ENCODE peak calls at places on chromosome 3, in eight cellular contexts. One of them, this sample, is unnamed.

GRCh38 chr3:99499235-99499798 is 139.1 kb upstream of the COL8A1 start:
- DNase-seq in body of pancreas: no peak
- DNase-seq in sigmoid colon: no peak
- DNase-seq in aorta: no peak
- DNase-seq in CD8-positive, alpha-beta T cell: no peak
- DNase-seq in CD8-positive, alpha-beta memory T cell: no peak
- DNase-seq in breast epithelium: no peak
- DNase-seq in Peyer's patch: no peak
- DNase-seq in this sample: peak

GRCh38 chr3:81823882-81824395 is 62.5 kb upstream of the GBE1 start:
- DNase-seq in CD8-positive, alpha-beta T cell: no peak
- DNase-seq in CD8-positive, alpha-beta memory T cell: no peak
- DNase-seq in aorta: no peak
- DNase-seq in body of pancreas: no peak
- DNase-seq in sigmoid colon: no peak
- DNase-seq in breast epithelium: no peak
- DNase-seq in Peyer's patch: no peak
- DNase-seq in this sample: peak

GRCh38 chr3:37367436-37367835 is 193.1 kb upstream of the LRRFIP2 start:
- DNase-seq in body of pancreas: no peak
- DNase-seq in CD8-positive, alpha-beta T cell: no peak
- DNase-seq in CD8-positive, alpha-beta memory T cell: no peak
- DNase-seq in breast epithelium: no peak
- DNase-seq in sigmoid colon: no peak
- DNase-seq in aorta: no peak
- DNase-seq in Peyer's patch: no peak
- DNase-seq in this sample: no peak

GRCh38 chr3:23608650-23609049 is 197.1 kb upstream of the UBE2E1 start:
- DNase-seq in Peyer's patch: no peak
- DNase-seq in breast epithelium: no peak
- DNase-seq in sigmoid colon: no peak
- DNase-seq in body of pancreas: no peak
- DNase-seq in CD8-positive, alpha-beta T cell: no peak
- DNase-seq in aorta: no peak
- DNase-seq in CD8-positive, alpha-beta memory T cell: no peak
- DNase-seq in this sample: no peak

GRCh38 chr3:160473978-160474377 is 24.4 kb upstream of the TRIM59 start:
- DNase-seq in Peyer's patch: no peak
- DNase-seq in body of pancreas: no peak
- DNase-seq in sigmoid colon: no peak
- DNase-seq in CD8-positive, alpha-beta T cell: no peak
- DNase-seq in breast epithelium: no peak
- DNase-seq in aorta: no peak
- DNase-seq in CD8-positive, alpha-beta memory T cell: no peak
- DNase-seq in this sample: no peak

GRCh38 chr3:27653803-27654558 is 68.1 kb downstream of the EOMES start:
- DNase-seq in aorta: no peak
- DNase-seq in sigmoid colon: no peak
- DNase-seq in Peyer's patch: no peak
- DNase-seq in CD8-positive, alpha-beta memory T cell: no peak
- DNase-seq in body of pancreas: no peak
- DNase-seq in breast epithelium: no peak
- DNase-seq in CD8-positive, alpha-beta T cell: no peak
- DNase-seq in this sample: no peak

GRCh38 chr3:38648659-38649499 is 608 bp downstream of the SCN5A start:
- DNase-seq in CD8-positive, alpha-beta memory T cell: no peak
- DNase-seq in breast epithelium: no peak
- DNase-seq in body of pancreas: no peak
- DNase-seq in aorta: no peak
- DNase-seq in sigmoid colon: peak
- DNase-seq in Peyer's patch: no peak
- DNase-seq in CD8-positive, alpha-beta T cell: no peak
- DNase-seq in this sample: no peak

GRCh38 chr3:151639096-151639740 is 94.5 kb upstream of the AADACL2 start:
- DNase-seq in sigmoid colon: no peak
- DNase-seq in CD8-positive, alpha-beta memory T cell: no peak
- DNase-seq in breast epithelium: no peak
- DNase-seq in CD8-positive, alpha-beta T cell: no peak
- DNase-seq in body of pancreas: no peak
- DNase-seq in Peyer's patch: peak
- DNase-seq in aorta: no peak
- DNase-seq in this sample: no peak

GRCh38 chr3:9402410-9403228 is 5.2 kb downstream of the SETD5 start:
- DNase-seq in breast epithelium: no peak
- DNase-seq in Peyer's patch: peak
- DNase-seq in CD8-positive, alpha-beta T cell: no peak
- DNase-seq in body of pancreas: peak
- DNase-seq in CD8-positive, alpha-beta memory T cell: no peak
- DNase-seq in aorta: no peak
- DNase-seq in sigmoid colon: no peak
- DNase-seq in this sample: no peak

GRCh38 chr3:46276497-46277099 is 34.3 kb downstream of the CCR3 start:
- DNase-seq in Peyer's patch: peak
- DNase-seq in aorta: peak
- DNase-seq in breast epithelium: no peak
- DNase-seq in body of pancreas: peak
- DNase-seq in CD8-positive, alpha-beta T cell: peak
- DNase-seq in CD8-positive, alpha-beta memory T cell: peak
- DNase-seq in sigmoid colon: peak
- DNase-seq in this sample: peak

GRCh38 chr3:95351158-95351557 is 1288.3 kb downstream of the NSUN3 start:
- DNase-seq in body of pancreas: no peak
- DNase-seq in Peyer's patch: no peak
- DNase-seq in breast epithelium: no peak
- DNase-seq in aorta: no peak
- DNase-seq in CD8-positive, alpha-beta T cell: no peak
- DNase-seq in sigmoid colon: no peak
- DNase-seq in CD8-positive, alpha-beta memory T cell: no peak
- DNase-seq in this sample: no peak

GRCh38 chr3:95354494-95354893 is 1291.6 kb downstream of the NSUN3 start:
- DNase-seq in Peyer's patch: no peak
- DNase-seq in aorta: no peak
- DNase-seq in CD8-positive, alpha-beta memory T cell: no peak
- DNase-seq in CD8-positive, alpha-beta T cell: no peak
- DNase-seq in breast epithelium: no peak
- DNase-seq in sigmoid colon: no peak
- DNase-seq in body of pancreas: no peak
- DNase-seq in this sample: no peak

DNA sequence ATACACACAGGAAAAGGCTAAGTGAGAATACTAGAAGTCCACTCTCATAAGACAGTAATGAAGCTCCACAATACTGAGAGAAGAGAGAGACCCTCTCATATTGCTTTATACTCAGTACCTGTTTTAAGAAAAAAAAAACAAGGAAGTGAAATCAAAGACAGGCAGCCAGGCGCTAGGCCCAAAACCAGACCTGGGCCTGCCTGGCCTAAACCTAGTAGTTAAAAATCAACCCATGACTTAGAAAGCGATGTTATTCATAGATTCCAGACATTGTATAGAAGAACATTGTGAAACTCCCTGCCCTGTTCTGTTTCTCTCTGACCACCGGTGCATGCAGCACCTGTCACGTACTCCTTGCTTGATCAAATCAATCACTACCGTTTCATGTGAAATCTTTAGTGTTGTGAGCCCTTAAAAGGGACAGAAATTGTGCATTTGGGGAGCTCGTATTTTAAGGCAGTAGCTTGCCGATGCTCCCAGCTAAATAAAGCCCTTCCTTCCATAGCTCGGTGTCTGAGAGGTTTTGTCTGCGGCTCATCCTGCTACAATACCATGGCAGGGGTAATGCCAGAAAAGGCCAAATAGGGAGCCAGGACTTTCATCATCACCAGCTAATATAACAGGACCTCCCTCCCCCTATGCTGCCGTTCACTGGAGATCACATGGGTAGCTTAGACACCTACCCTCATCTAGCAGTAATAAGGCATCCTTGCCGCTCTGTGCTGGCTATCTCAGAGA is 1294.1 kb downstream of the NSUN3 start:
- DNase-seq in CD8-positive, alpha-beta T cell: no peak
- DNase-seq in Peyer's patch: no peak
- DNase-seq in CD8-positive, alpha-beta memory T cell: no peak
- DNase-seq in aorta: no peak
- DNase-seq in breast epithelium: no peak
- DNase-seq in sigmoid colon: no peak
- DNase-seq in body of pancreas: no peak
- DNase-seq in this sample: no peak
- H3K27ac ChIP-seq in CD8-positive, alpha-beta T cell: no peak
- H3K27ac ChIP-seq in Peyer's patch: no peak
- H3K27ac ChIP-seq in CD8-positive, alpha-beta memory T cell: no peak
- H3K27ac ChIP-seq in aorta: no peak
- H3K27ac ChIP-seq in breast epithelium: no peak
- H3K27ac ChIP-seq in sigmoid colon: no peak
- H3K27ac ChIP-seq in body of pancreas: no peak
- H3K27ac ChIP-seq in this sample: no peak

GRCh38 chr3:123884993-123885392 is 861 bp upstream of the MYLK start:
- DNase-seq in CD8-positive, alpha-beta T cell: no peak
- DNase-seq in Peyer's patch: no peak
- DNase-seq in aorta: no peak
- DNase-seq in sigmoid colon: no peak
- DNase-seq in breast epithelium: no peak
- DNase-seq in CD8-positive, alpha-beta memory T cell: no peak
- DNase-seq in body of pancreas: no peak
- DNase-seq in this sample: no peak

GRCh38 chr3:123884258-123884831 is at the start of gene MYLK:
- DNase-seq in body of pancreas: peak
- DNase-seq in sigmoid colon: peak
- DNase-seq in CD8-positive, alpha-beta T cell: no peak
- DNase-seq in CD8-positive, alpha-beta memory T cell: no peak
- DNase-seq in breast epithelium: peak
- DNase-seq in aorta: peak
- DNase-seq in Peyer's patch: peak
- DNase-seq in this sample: peak

GRCh38 chr3:123883111-123883510 is 1.0 kb downstream of the MYLK start:
- DNase-seq in Peyer's patch: no peak
- DNase-seq in sigmoid colon: no peak
- DNase-seq in CD8-positive, alpha-beta T cell: no peak
- DNase-seq in aorta: no peak
- DNase-seq in CD8-positive, alpha-beta memory T cell: no peak
- DNase-seq in body of pancreas: no peak
- DNase-seq in breast epithelium: no peak
- DNase-seq in this sample: no peak

GRCh38 chr3:123881771-123882170 is 2.4 kb downstream of the MYLK start:
- DNase-seq in aorta: no peak
- DNase-seq in Peyer's patch: no peak
- DNase-seq in CD8-positive, alpha-beta memory T cell: no peak
- DNase-seq in CD8-positive, alpha-beta T cell: no peak
- DNase-seq in body of pancreas: no peak
- DNase-seq in sigmoid colon: no peak
- DNase-seq in breast epithelium: no peak
- DNase-seq in this sample: no peak

GRCh38 chr3:123883656-123884257 is 375 bp downstream of the MYLK start:
- DNase-seq in Peyer's patch: no peak
- DNase-seq in breast epithelium: peak
- DNase-seq in body of pancreas: peak
- DNase-seq in CD8-positive, alpha-beta T cell: no peak
- DNase-seq in aorta: peak
- DNase-seq in sigmoid colon: no peak
- DNase-seq in CD8-positive, alpha-beta memory T cell: no peak
- DNase-seq in this sample: no peak
- H3K4me3 ChIP-seq in Peyer's patch: peak
- H3K4me3 ChIP-seq in breast epithelium: peak
- H3K4me3 ChIP-seq in body of pancreas: peak
- H3K4me3 ChIP-seq in CD8-positive, alpha-beta T cell: no peak
- H3K4me3 ChIP-seq in aorta: peak
- H3K4me3 ChIP-seq in sigmoid colon: peak
- H3K4me3 ChIP-seq in CD8-positive, alpha-beta memory T cell: no peak
- H3K4me3 ChIP-seq in this sample: no peak

GRCh38 chr3:179348325-179349013 is 960 bp downstream of the MFN1 start:
- DNase-seq in body of pancreas: no peak
- DNase-seq in sigmoid colon: no peak
- DNase-seq in breast epithelium: no peak
- DNase-seq in Peyer's patch: no peak
- DNase-seq in CD8-positive, alpha-beta memory T cell: no peak
- DNase-seq in aorta: no peak
- DNase-seq in CD8-positive, alpha-beta T cell: no peak
- DNase-seq in this sample: peak
- H3K27ac ChIP-seq in body of pancreas: peak
- H3K27ac ChIP-seq in sigmoid colon: peak
- H3K27ac ChIP-seq in breast epithelium: peak
- H3K27ac ChIP-seq in Peyer's patch: peak
- H3K27ac ChIP-seq in CD8-positive, alpha-beta memory T cell: peak
- H3K27ac ChIP-seq in aorta: no peak
- H3K27ac ChIP-seq in CD8-positive, alpha-beta T cell: peak
- H3K27ac ChIP-seq in this sample: peak

GRCh38 chr3:142990706-142991105 is 10.7 kb upstream of the U2SURP start:
- DNase-seq in CD8-positive, alpha-beta memory T cell: no peak
- DNase-seq in Peyer's patch: no peak
- DNase-seq in breast epithelium: no peak
- DNase-seq in sigmoid colon: no peak
- DNase-seq in aorta: no peak
- DNase-seq in CD8-positive, alpha-beta T cell: no peak
- DNase-seq in body of pancreas: no peak
- DNase-seq in this sample: no peak

GRCh38 chr3:142983318-142983717 is 18.1 kb upstream of the U2SURP start:
- DNase-seq in CD8-positive, alpha-beta memory T cell: no peak
- DNase-seq in aorta: no peak
- DNase-seq in Peyer's patch: no peak
- DNase-seq in sigmoid colon: no peak
- DNase-seq in CD8-positive, alpha-beta T cell: no peak
- DNase-seq in breast epithelium: no peak
- DNase-seq in body of pancreas: no peak
- DNase-seq in this sample: no peak

GRCh38 chr3:142984255-142984654 is 17.1 kb upstream of the U2SURP start:
- DNase-seq in aorta: no peak
- DNase-seq in body of pancreas: no peak
- DNase-seq in CD8-positive, alpha-beta memory T cell: no peak
- DNase-seq in Peyer's patch: no peak
- DNase-seq in sigmoid colon: no peak
- DNase-seq in breast epithelium: no peak
- DNase-seq in CD8-positive, alpha-beta T cell: no peak
- DNase-seq in this sample: no peak

GRCh38 chr3:142987707-142988106 is 13.7 kb upstream of the U2SURP start:
- DNase-seq in breast epithelium: no peak
- DNase-seq in CD8-positive, alpha-beta memory T cell: no peak
- DNase-seq in CD8-positive, alpha-beta T cell: no peak
- DNase-seq in sigmoid colon: no peak
- DNase-seq in Peyer's patch: no peak
- DNase-seq in body of pancreas: no peak
- DNase-seq in aorta: no peak
- DNase-seq in this sample: no peak

GRCh38 chr3:142987080-142987700 is 14.2 kb upstream of the U2SURP start:
- DNase-seq in sigmoid colon: no peak
- DNase-seq in aorta: no peak
- DNase-seq in Peyer's patch: no peak
- DNase-seq in CD8-positive, alpha-beta T cell: no peak
- DNase-seq in body of pancreas: no peak
- DNase-seq in CD8-positive, alpha-beta memory T cell: peak
- DNase-seq in breast epithelium: no peak
- DNase-seq in this sample: no peak
- H3K4me3 ChIP-seq in sigmoid colon: no peak
- H3K4me3 ChIP-seq in aorta: no peak
- H3K4me3 ChIP-seq in Peyer's patch: no peak
- H3K4me3 ChIP-seq in CD8-positive, alpha-beta T cell: no peak
- H3K4me3 ChIP-seq in body of pancreas: no peak
- H3K4me3 ChIP-seq in CD8-positive, alpha-beta memory T cell: no peak
- H3K4me3 ChIP-seq in breast epithelium: no peak
- H3K4me3 ChIP-seq in this sample: no peak